ENCODE peak calls at places on chromosomes 4 and X, in seven cellular contexts. E, C, L, M, N, W and U are unnamed samples.

GRCh38 chr4:135050086-135050717 is 848.6 kb upstream of the PABPC4L start:
- DNase-seq in L (no peak), W (no peak), E (no peak), N (peak; percentile 1), C (no peak), M (no peak), U (no peak)

GRCh38 chr4:2364654-2365053 is 53.8 kb downstream of the ZFYVE28 start:
- DNase-seq in C (no peak), N (peak; percentile 60), L (peak; percentile 80), E (peak; percentile 63), W (no peak), M (peak; percentile 73), U (peak; percentile 56)

GRCh38 chr4:13540446-13541175 is 3.7 kb downstream of the NKX3-2 start:
- DNase-seq in E (no peak), N (no peak), C (no peak), W (no peak), M (peak; percentile 45), L (no peak), U (no peak)

GRCh38 chr4:108861339-108861738 is 98.5 kb upstream of the ETNPPL start:
- DNase-seq in L (no peak), N (peak; percentile 8), C (no peak), E (no peak), W (no peak), M (no peak), U (no peak)

GRCh38 chr4:182022899-182023298 is 220.3 kb upstream of the TENM3 start:
- DNase-seq in W (no peak), C (no peak), M (no peak), L (no peak), N (no peak), E (no peak), U (no peak)

GRCh38 chr4:147362868-147363440 is 117.9 kb upstream of the EDNRA start:
- DNase-seq in E (peak; percentile 66), C (no peak), N (peak; percentile 89), L (no peak), W (peak; percentile 53), M (peak; percentile 75), U (no peak)

GRCh38 chr4:172691552-172691951 is 477.1 kb upstream of the GALNT7 start:
- DNase-seq in E (no peak), L (no peak), W (no peak), M (no peak), C (no peak), N (no peak), U (no peak)

GRCh38 chr4:37682701-37683401 is 3.3 kb downstream of the RELL1 start:
- DNase-seq in C (no peak), N (no peak), M (no peak), E (no peak), L (no peak), W (no peak), U (no peak)

GRCh38 chr4:140085062-140085622 is 68.8 kb downstream of the MAML3 start:
- DNase-seq in C (no peak), L (no peak), E (no peak), W (no peak), N (no peak), M (no peak), U (no peak)

GRCh38 chrX:71992711-71993110 is 82.1 kb downstream of the NHSL2 start:
- DNase-seq in C (no peak), L (no peak), M (no peak), E (no peak), W (no peak), N (no peak), U (peak; percentile 70)

DNA sequence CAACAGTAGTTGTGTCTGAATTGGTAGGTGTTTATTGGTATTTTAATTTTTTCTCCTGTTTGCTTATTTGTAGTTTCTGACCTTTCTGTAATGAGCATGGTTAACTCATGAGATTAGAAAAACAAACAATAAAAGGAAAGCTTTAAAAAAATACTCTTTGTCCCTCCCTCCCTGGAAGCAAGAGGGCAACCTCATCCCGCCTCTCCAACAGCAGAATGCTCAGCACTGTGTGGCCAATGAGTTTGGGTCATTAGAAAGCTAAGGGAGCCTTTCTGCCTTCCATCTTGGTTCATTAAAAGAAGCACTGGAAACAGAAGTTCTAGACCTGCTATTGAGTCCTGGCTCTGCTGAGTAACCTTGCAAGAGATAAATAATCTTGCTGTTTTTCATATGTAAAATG is 33.9 kb downstream of the TRPC5 start:
- DNase-seq in E (no peak), N (no peak), M (no peak), L (no peak), C (no peak), W (no peak), U (no peak)
- TF ChIP-seq CTCF in E (no peak), N (no peak), M (no peak), L (no peak), C (no peak), W (no peak), U (no peak)

GRCh38 chr4:137610960-137611359 is 78.7 kb upstream of the PCDH18 start:
- DNase-seq in E (no peak), N (peak; percentile 42), W (no peak), C (no peak), L (no peak), M (no peak), U (no peak)
- TF ChIP-seq CTCF in E (no peak), N (peak; percentile 74), W (peak; percentile 16), C (peak; percentile 58), L (peak; percentile 35), M (peak; percentile 19), U (no peak)

DNA sequence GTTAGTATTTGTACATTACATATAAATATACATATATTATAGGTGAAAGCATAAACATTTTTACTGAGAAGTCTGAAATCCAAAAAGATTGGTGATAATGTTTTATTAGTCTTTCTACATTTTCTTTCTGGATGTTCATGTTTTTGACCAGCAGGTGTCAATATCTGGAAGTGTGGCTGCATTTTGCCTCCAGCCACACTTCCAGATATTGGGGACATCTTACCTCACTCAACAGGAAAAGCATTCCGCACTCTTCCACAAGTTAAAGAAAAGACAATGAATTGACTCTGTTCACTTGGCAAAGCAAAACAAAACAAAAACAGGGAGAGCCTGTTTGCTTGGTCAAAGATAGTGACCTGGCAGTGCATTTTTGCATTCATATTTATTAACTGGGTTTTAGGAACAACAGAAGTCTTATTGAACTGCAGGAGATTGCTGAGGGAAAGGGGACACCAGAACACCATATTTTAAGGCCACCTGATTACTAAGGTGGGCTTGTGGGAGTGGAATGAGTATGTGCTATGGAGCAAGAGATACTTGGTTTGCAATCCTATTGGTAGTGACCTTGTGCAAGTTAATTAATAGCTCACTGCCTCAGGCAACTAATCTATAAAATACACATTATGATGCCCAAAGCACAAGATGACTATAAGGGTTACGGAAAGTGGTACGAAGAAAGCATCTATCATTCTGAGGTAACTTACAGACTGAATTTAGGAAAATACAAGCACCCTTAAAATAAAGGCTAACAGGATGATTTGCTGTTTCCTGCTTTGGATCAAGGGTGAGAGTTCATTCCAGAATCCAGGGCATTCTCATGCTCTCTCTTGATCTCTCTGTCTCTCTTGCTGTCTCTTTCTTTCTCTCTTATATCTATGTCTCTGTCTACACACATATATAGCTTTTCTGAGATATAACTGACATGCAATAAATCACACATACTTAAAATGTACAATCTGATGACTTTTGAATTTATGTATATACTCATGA is 389.9 kb upstream of the EMCN start:
- DNase-seq in M (no peak), C (no peak), W (no peak), E (no peak), L (no peak), N (peak; percentile 43), U (no peak)
- TF ChIP-seq CTCF in M (no peak), C (peak; percentile 38), W (peak; percentile 35), E (peak; percentile 32), L (peak; percentile 40), N (peak; percentile 51), U (no peak)

GRCh38 chr4:20271954-20272353 is 20.2 kb downstream of the SLIT2 start:
- DNase-seq in L (no peak), M (no peak), C (no peak), N (no peak), W (no peak), E (no peak), U (no peak)

GRCh38 chr4:20276848-20277247 is 25.1 kb downstream of the SLIT2 start:
- DNase-seq in E (no peak), C (no peak), L (no peak), N (no peak), W (no peak), M (no peak), U (no peak)

GRCh38 chr4:20268028-20268427 is 16.3 kb downstream of the SLIT2 start:
- DNase-seq in M (no peak), E (no peak), N (no peak), W (no peak), C (no peak), L (no peak), U (no peak)

GRCh38 chr4:20273793-20274192 is 22.1 kb downstream of the SLIT2 start:
- DNase-seq in C (no peak), N (no peak), L (no peak), E (no peak), M (no peak), W (no peak), U (no peak)

DNA sequence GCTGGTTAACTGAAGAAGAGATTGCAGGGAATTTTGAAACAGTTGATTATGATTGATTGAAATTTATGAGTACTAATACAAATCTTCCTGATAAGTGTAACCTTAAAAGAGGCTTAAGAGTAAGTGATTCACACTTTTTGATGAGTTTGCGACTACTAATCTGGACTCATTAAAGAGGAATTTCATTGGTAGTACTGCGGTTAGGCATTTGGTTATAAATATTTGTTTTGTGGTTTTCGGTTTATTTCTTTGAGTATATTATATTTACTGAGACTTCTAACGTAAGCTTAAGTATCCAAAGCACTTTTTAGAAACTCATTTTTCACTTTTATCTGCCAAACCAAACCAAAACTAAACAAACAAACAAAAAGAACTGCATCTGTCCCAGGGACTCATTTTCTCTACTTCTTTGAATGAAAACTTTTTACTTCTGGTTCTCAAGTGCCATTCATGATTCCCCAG is 20.7 kb downstream of the SLIT2 start:
- DNase-seq in E (no peak), C (no peak), W (no peak), L (no peak), M (no peak), N (no peak), U (no peak)
- TF ChIP-seq CTCF in E (no peak), C (no peak), W (no peak), L (no peak), M (no peak), N (no peak), U (no peak)

GRCh38 chr4:17562157-17562556 is 14.8 kb upstream of the LAP3 start:
- DNase-seq in N (no peak), M (no peak), E (no peak), L (no peak), W (no peak), C (no peak), U (no peak)
- TF ChIP-seq CTCF in N (no peak), M (no peak), E (no peak), L (no peak), W (no peak), C (no peak), U (no peak)